ENCODE peak calls at places on chromosomes 7 and 10, in six cellular contexts. One of them, this sample, is unnamed.
A peak's percentile ranks its signal among the peaks of the same experiment; 100 is the strongest.

GRCh38 chr7:148060724-148061123 is 529.8 kb upstream of the C7orf33 start:
- DNase-seq in neuronal stem cell: no peak
- DNase-seq in ovary: no peak
- DNase-seq in OCI-LY7: no peak
- DNase-seq in right atrium auricular region: no peak
- DNase-seq in spleen: no peak
- DNase-seq in this sample: no peak

GRCh38 chr10:29811751-29812427 is 177.1 kb upstream of the SVIL start:
- DNase-seq in neuronal stem cell: no peak
- DNase-seq in ovary: peak; percentile 70
- DNase-seq in OCI-LY7: no peak
- DNase-seq in right atrium auricular region: no peak
- DNase-seq in spleen: no peak
- DNase-seq in this sample: peak; percentile 78

GRCh38 chr10:28797904-28798371 is 120.6 kb downstream of the BAMBI start:
- DNase-seq in neuronal stem cell: no peak
- DNase-seq in ovary: no peak
- DNase-seq in OCI-LY7: no peak
- DNase-seq in right atrium auricular region: no peak
- DNase-seq in spleen: no peak
- DNase-seq in this sample: no peak

GRCh38 chr10:110918269-110918632 is 729 bp downstream of the BBIP1 start:
- DNase-seq in neuronal stem cell: no peak
- DNase-seq in ovary: peak; percentile 96
- DNase-seq in OCI-LY7: no peak
- DNase-seq in right atrium auricular region: peak; percentile 96
- DNase-seq in spleen: no peak
- DNase-seq in this sample: no peak

GRCh38 chr10:52048051-52048450 is 266.0 kb upstream of the DKK1 start:
- DNase-seq in neuronal stem cell: no peak
- DNase-seq in ovary: no peak
- DNase-seq in OCI-LY7: no peak
- DNase-seq in right atrium auricular region: no peak
- DNase-seq in spleen: no peak
- DNase-seq in this sample: no peak

GRCh38 chr7:99599836-99600235 is 1.8 kb downstream of the TMEM225B start:
- DNase-seq in neuronal stem cell: no peak
- DNase-seq in ovary: no peak
- DNase-seq in OCI-LY7: no peak
- DNase-seq in right atrium auricular region: no peak
- DNase-seq in spleen: no peak
- DNase-seq in this sample: no peak

GRCh38 chr10:97714401-97715258 is 1.1 kb downstream of the MARVELD1 start:
- DNase-seq in neuronal stem cell: no peak
- DNase-seq in ovary: peak; percentile 83
- DNase-seq in OCI-LY7: no peak
- DNase-seq in right atrium auricular region: peak; percentile 87
- DNase-seq in spleen: peak; percentile 90
- DNase-seq in this sample: no peak

GRCh38 chr7:142338633-142339501 is 81.0 kb upstream of the PRSS58 start:
- DNase-seq in neuronal stem cell: peak; percentile 29
- DNase-seq in ovary: no peak
- DNase-seq in OCI-LY7: no peak
- DNase-seq in right atrium auricular region: no peak
- DNase-seq in spleen: no peak
- DNase-seq in this sample: no peak

GRCh38 chr7:71661671-71662224 is 529.8 kb downstream of the GALNT17 start:
- DNase-seq in neuronal stem cell: no peak
- DNase-seq in ovary: no peak
- DNase-seq in OCI-LY7: no peak
- DNase-seq in right atrium auricular region: no peak
- DNase-seq in spleen: no peak
- DNase-seq in this sample: no peak

GRCh38 chr7:129186749-129187260 is 1.6 kb upstream of the SMO start:
- DNase-seq in neuronal stem cell: no peak
- DNase-seq in ovary: no peak
- DNase-seq in OCI-LY7: no peak
- DNase-seq in right atrium auricular region: no peak
- DNase-seq in spleen: no peak
- DNase-seq in this sample: no peak

GRCh38 chr10:49831352-49832040 is 69.4 kb upstream of the OGDHL start:
- DNase-seq in neuronal stem cell: peak; percentile 66
- DNase-seq in ovary: no peak
- DNase-seq in OCI-LY7: no peak
- DNase-seq in right atrium auricular region: no peak
- DNase-seq in spleen: no peak
- DNase-seq in this sample: no peak

GRCh38 chr10:116183733-116184447 is 89.1 kb downstream of the GFRA1 start:
- DNase-seq in neuronal stem cell: no peak
- DNase-seq in ovary: no peak
- DNase-seq in OCI-LY7: no peak
- DNase-seq in right atrium auricular region: no peak
- DNase-seq in spleen: no peak
- DNase-seq in this sample: no peak

GRCh38 chr10:77776487-77776886 is 138.9 kb upstream of the KCNMA1 start:
- DNase-seq in neuronal stem cell: no peak
- DNase-seq in ovary: no peak
- DNase-seq in OCI-LY7: no peak
- DNase-seq in right atrium auricular region: no peak
- DNase-seq in spleen: no peak
- DNase-seq in this sample: no peak

DNA sequence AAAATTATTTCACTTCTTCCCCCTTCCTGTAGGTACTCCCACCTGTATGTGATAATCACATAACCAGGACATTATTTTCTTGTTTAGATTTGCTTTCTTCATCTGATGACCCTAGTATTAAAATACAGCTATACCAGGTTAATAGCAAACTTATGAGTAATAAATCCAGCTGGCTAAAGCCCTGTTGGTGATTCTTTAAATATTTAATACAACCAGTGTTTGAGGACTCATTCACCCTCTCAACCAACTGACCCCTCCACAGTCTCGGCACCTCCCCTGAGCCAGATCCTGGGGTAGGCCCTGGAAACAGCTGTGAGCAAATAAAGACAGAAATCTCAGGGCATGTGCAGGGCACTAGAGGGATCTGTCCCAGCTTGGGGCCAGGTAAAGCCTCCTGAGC is 58.5 kb downstream of the BLNK start:
- DNase-seq in neuronal stem cell: no peak
- DNase-seq in ovary: no peak
- DNase-seq in OCI-LY7: no peak
- DNase-seq in right atrium auricular region: no peak
- DNase-seq in spleen: no peak
- DNase-seq in this sample: no peak
- H3K27ac ChIP-seq in neuronal stem cell: no peak overlapping the region
- H3K27ac ChIP-seq in ovary: no peak overlapping the region
- H3K27ac ChIP-seq in OCI-LY7: no peak overlapping the region
- H3K27ac ChIP-seq in right atrium auricular region: no peak overlapping the region
- H3K27ac ChIP-seq in spleen: no peak overlapping the region
- H3K27ac ChIP-seq in this sample: no peak overlapping the region

GRCh38 chr7:103571591-103571990 is 125.6 kb upstream of the SLC26A5 start:
- DNase-seq in neuronal stem cell: no peak
- DNase-seq in ovary: no peak
- DNase-seq in OCI-LY7: no peak
- DNase-seq in right atrium auricular region: no peak
- DNase-seq in spleen: no peak
- DNase-seq in this sample: no peak
- H3K4me1 ChIP-seq in neuronal stem cell: no peaks in the 10 kb centered on the region
- H3K4me1 ChIP-seq in ovary: no peaks in the 10 kb centered on the region
- H3K4me1 ChIP-seq in OCI-LY7: no peaks in the 10 kb centered on the region
- H3K4me1 ChIP-seq in right atrium auricular region: no peaks in the 10 kb centered on the region
- H3K4me1 ChIP-seq in spleen: no peaks in the 10 kb centered on the region
- H3K4me1 ChIP-seq in this sample: no peaks in the 10 kb centered on the region

GRCh38 chr7:3194501-3195141 is 106.4 kb upstream of the SDK1 start:
- DNase-seq in neuronal stem cell: peak; percentile 59
- DNase-seq in ovary: peak; percentile 60
- DNase-seq in OCI-LY7: no peak
- DNase-seq in right atrium auricular region: no peak
- DNase-seq in spleen: peak; percentile 16
- DNase-seq in this sample: no peak
- H3K4me3 ChIP-seq in neuronal stem cell: no peak overlapping the region
- H3K4me3 ChIP-seq in ovary: no peak overlapping the region
- H3K4me3 ChIP-seq in OCI-LY7: no peak overlapping the region
- H3K4me3 ChIP-seq in right atrium auricular region: no peak overlapping the region
- H3K4me3 ChIP-seq in spleen: no peak overlapping the region
- H3K4me3 ChIP-seq in this sample: no peak overlapping the region

GRCh38 chr7:3560495-3560894 is 259.4 kb downstream of the SDK1 start:
- DNase-seq in neuronal stem cell: no peak
- DNase-seq in ovary: no peak
- DNase-seq in OCI-LY7: no peak
- DNase-seq in right atrium auricular region: no peak
- DNase-seq in spleen: no peak
- DNase-seq in this sample: no peak

GRCh38 chr7:3558410-3558809 is 257.4 kb downstream of the SDK1 start:
- DNase-seq in neuronal stem cell: no peak
- DNase-seq in ovary: no peak
- DNase-seq in OCI-LY7: no peak
- DNase-seq in right atrium auricular region: no peak
- DNase-seq in spleen: no peak
- DNase-seq in this sample: no peak

GRCh38 chr7:3561908-3562307 is 260.9 kb downstream of the SDK1 start:
- DNase-seq in neuronal stem cell: no peak
- DNase-seq in ovary: no peak
- DNase-seq in OCI-LY7: no peak
- DNase-seq in right atrium auricular region: no peak
- DNase-seq in spleen: no peak
- DNase-seq in this sample: no peak

GRCh38 chr7:3564231-3564630 is 263.2 kb downstream of the SDK1 start:
- DNase-seq in neuronal stem cell: no peak
- DNase-seq in ovary: no peak
- DNase-seq in OCI-LY7: no peak
- DNase-seq in right atrium auricular region: no peak
- DNase-seq in spleen: no peak
- DNase-seq in this sample: no peak

DNA sequence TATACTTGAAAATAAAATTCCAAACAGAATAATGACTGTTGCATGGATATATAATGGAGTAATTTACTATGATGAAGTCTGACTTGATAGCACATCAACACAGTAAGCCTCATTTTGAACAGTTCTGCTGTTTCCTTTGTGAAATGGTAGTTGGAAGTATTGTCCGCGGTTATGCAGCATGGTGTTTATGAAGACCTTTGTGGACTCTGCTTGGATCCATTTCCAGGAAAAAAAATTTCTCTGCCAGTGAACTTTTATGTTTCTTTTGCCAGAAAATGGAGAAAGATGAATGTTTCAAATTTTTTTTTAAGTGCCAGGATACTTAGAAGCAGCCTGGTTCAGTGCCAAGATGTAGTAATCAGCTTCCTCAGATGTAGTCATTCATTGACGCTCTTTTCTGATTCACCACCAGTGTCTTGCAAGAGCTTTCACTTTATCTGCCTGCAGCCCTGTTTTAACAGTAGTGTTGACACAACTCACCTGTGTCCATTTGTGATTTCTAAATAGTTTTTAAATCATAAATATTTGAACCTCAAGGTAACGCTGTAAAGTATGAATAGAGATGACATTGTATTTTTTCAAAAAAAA is 258.2 kb downstream of the SDK1 start:
- DNase-seq in neuronal stem cell: no peak
- DNase-seq in ovary: peak; percentile 25
- DNase-seq in OCI-LY7: no peak
- DNase-seq in right atrium auricular region: no peak
- DNase-seq in spleen: no peak
- DNase-seq in this sample: no peak
- H3K27ac ChIP-seq in neuronal stem cell: no peak overlapping the region
- H3K27ac ChIP-seq in ovary: no peak overlapping the region
- H3K27ac ChIP-seq in OCI-LY7: no peak overlapping the region
- H3K27ac ChIP-seq in right atrium auricular region: no peak overlapping the region
- H3K27ac ChIP-seq in spleen: no peak overlapping the region
- H3K27ac ChIP-seq in this sample: no peak overlapping the region

DNA sequence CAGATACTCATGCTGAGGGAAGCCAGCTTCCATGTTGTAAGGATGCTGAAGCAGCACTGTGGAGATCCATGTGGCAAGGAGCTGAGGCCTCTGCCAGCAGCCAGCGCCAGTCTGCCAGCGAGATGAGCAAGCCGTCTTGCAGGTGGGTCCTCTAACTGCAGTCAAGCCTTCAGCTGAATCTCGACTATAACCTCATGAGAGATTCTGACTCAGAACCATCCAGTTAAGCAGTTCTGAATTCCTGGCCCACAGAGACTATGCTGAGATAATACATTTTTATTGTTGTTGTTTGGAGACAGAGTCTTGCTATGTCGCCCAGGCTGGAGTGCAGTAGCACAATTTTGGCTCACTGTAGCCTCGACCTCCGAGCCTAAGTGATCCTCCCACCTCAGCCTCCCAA is 105.6 kb downstream of the SH3PXD2A start:
- DNase-seq in neuronal stem cell: no peak
- DNase-seq in ovary: no peak
- DNase-seq in OCI-LY7: no peak
- DNase-seq in right atrium auricular region: no peak
- DNase-seq in spleen: no peak
- DNase-seq in this sample: no peak
- H3K4me1 ChIP-seq in neuronal stem cell: peaks cover 6% of the 10 kb centered on the region
- H3K4me1 ChIP-seq in ovary: peaks cover 7% of the 10 kb centered on the region
- H3K4me1 ChIP-seq in OCI-LY7: peaks cover 12% of the 10 kb centered on the region
- H3K4me1 ChIP-seq in right atrium auricular region: no peaks in the 10 kb centered on the region
- H3K4me1 ChIP-seq in spleen: no peaks in the 10 kb centered on the region
- H3K4me1 ChIP-seq in this sample: peaks cover 39% of the 10 kb centered on the region

DNA sequence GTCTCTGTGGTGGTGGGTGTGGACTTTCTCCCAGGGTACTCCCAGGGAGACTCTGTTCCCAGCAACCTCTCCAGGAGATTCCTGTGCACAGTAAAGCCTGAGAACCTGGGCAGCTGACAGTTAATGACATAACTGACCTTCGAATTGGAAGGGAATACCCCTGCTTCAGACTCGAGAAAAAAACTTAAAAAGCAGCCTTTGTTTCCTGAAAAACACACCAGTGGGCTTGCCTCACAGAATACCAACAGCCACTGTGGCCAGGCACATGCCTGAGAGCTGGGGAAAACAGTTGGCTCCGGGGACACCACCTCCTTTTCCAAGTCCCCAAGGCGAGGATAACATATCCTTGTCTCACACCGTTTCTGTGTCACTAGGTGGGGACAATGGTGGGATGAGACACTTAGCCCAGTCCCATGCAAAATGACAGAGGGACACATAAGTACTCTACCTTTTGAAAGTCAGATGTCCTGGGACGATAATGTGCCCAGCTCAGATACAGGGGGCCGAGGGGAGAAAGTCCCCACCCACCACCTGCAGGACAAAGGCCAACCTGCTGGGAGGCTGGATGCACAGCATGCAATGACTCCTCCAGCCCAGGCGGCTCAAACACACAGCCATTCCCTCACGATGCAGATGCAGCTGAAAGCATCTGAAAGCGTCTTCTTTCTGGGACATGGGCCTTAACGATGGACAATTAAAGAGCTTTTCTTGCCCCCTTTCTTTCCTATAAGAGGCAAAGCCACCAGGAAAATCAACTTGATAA is 65.6 kb downstream of the HIPK2 start:
- DNase-seq in neuronal stem cell: no peak
- DNase-seq in ovary: no peak
- DNase-seq in OCI-LY7: no peak
- DNase-seq in right atrium auricular region: peak; percentile 50
- DNase-seq in spleen: no peak
- DNase-seq in this sample: no peak
- H3K4me3 ChIP-seq in neuronal stem cell: no peak overlapping the region
- H3K4me3 ChIP-seq in ovary: no peak overlapping the region
- H3K4me3 ChIP-seq in OCI-LY7: no peak overlapping the region
- H3K4me3 ChIP-seq in right atrium auricular region: no peak overlapping the region
- H3K4me3 ChIP-seq in spleen: no peak overlapping the region
- H3K4me3 ChIP-seq in this sample: no peak overlapping the region

GRCh38 chr7:22864855-22865606 is 42.4 kb upstream of the TOMM7 start:
- DNase-seq in neuronal stem cell: no peak
- DNase-seq in ovary: no peak
- DNase-seq in OCI-LY7: no peak
- DNase-seq in right atrium auricular region: no peak
- DNase-seq in spleen: no peak
- DNase-seq in this sample: no peak
- H3K27ac ChIP-seq in neuronal stem cell: no peak overlapping the region
- H3K27ac ChIP-seq in ovary: no peak overlapping the region
- H3K27ac ChIP-seq in OCI-LY7: no peak overlapping the region
- H3K27ac ChIP-seq in right atrium auricular region: peak overlapping the region; percentile 57
- H3K27ac ChIP-seq in spleen: peak overlapping the region; percentile 12
- H3K27ac ChIP-seq in this sample: no peak overlapping the region

GRCh38 chr7:116213361-116214155 is 3.2 kb downstream of the TES start:
- DNase-seq in neuronal stem cell: no peak
- DNase-seq in ovary: no peak
- DNase-seq in OCI-LY7: no peak
- DNase-seq in right atrium auricular region: no peak
- DNase-seq in spleen: no peak
- DNase-seq in this sample: no peak
- H3K4me1 ChIP-seq in neuronal stem cell: no peaks in the 10 kb centered on the region
- H3K4me1 ChIP-seq in ovary: peaks cover 3% of the 10 kb centered on the region
- H3K4me1 ChIP-seq in OCI-LY7: peaks cover 7% of the 10 kb centered on the region
- H3K4me1 ChIP-seq in right atrium auricular region: no peaks in the 10 kb centered on the region
- H3K4me1 ChIP-seq in spleen: peaks cover 64% of the 10 kb centered on the region
- H3K4me1 ChIP-seq in this sample: peaks cover 81% of the 10 kb centered on the region